ENCODE peak calls at places on chromosomes 11 and 22, in nine cellular contexts. Z is body of pancreas, C is ovary, W is K562, R is adrenal gland, T is uterus, I is upper lobe of left lung, A is A549, X is GM12878. E is an unnamed sample.

GRCh38 chr11:17753153-17753552 is 18.6 kb downstream of the KCNC1 start:
- DNase-seq in X (no peak), C (no peak), A (no peak), T (no peak), R (no peak), I (no peak), Z (no peak), W (no peak), E (no peak)

GRCh38 chr11:69135420-69136363 is 20.0 kb upstream of the SMIM38 start:
- DNase-seq in T (no peak), C (no peak), R (no peak), W (no peak), I (no peak), Z (no peak), A (no peak), X (no peak), E (no peak)

GRCh38 chr11:85619497-85619896 is 7.6 kb downstream of the DLG2 start:
- DNase-seq in I (peak; percentile 73), C (no peak), A (no peak), X (no peak), R (peak; percentile 49), T (no peak), W (no peak), Z (no peak), E (no peak)

GRCh38 chr22:35411112-35411511 is 11.2 kb downstream of the MCM5 start:
- DNase-seq in R (no peak), Z (no peak), C (no peak), T (no peak), X (peak; percentile 67), W (no peak), A (no peak), I (peak; percentile 32), E (no peak)

GRCh38 chr11:75554258-75555022 is 7.6 kb upstream of the SERPINH1 start:
- DNase-seq in A (no peak), R (peak; percentile 87), X (no peak), Z (peak; percentile 60), T (peak; percentile 99), C (peak; percentile 98), I (peak; percentile 65), W (peak; percentile 81), E (peak; percentile 70)

GRCh38 chr11:101034076-101034475 is 95.5 kb downstream of the PGR start:
- DNase-seq in X (no peak), W (no peak), A (no peak), C (peak; percentile 86), I (peak; percentile 24), R (peak; percentile 43), Z (peak; percentile 46), T (peak; percentile 85), E (peak; percentile 30)

GRCh38 chr22:40247976-40248375 is 70.3 kb downstream of the TNRC6B start:
- DNase-seq in W (no peak), C (no peak), Z (no peak), A (no peak), X (no peak), T (no peak), I (peak; percentile 49), R (no peak), E (no peak)

GRCh38 chr11:122803306-122803705 is 35.0 kb upstream of the CRTAM start:
- DNase-seq in A (no peak), C (no peak), X (no peak), T (no peak), Z (no peak), W (no peak), I (no peak), R (no peak), E (peak; percentile 22)

GRCh38 chr11:33655842-33656600 is 44.6 kb downstream of the C11orf91 start:
- DNase-seq in A (no peak), W (no peak), I (no peak), Z (no peak), T (no peak), C (no peak), R (no peak), X (peak; percentile 53), E (no peak)

GRCh38 chr11:67572747-67573419 is 10.7 kb upstream of the GSTP1 start:
- DNase-seq in I (peak; percentile 85), A (peak; percentile 81), R (peak; percentile 69), C (no peak), Z (peak; percentile 85), X (no peak), W (peak; percentile 64), T (no peak), E (peak; percentile 59)

GRCh38 chr11:75820636-75821035 is 5.6 kb downstream of the UVRAG start:
- DNase-seq in Z (no peak), W (no peak), C (no peak), R (peak; percentile 70), A (no peak), X (no peak), I (peak; percentile 38), T (no peak), E (no peak)

GRCh38 chr22:33807465-33807864 is 112.8 kb downstream of the LARGE1 start:
- DNase-seq in C (no peak), A (no peak), X (no peak), R (no peak), W (no peak), T (no peak), I (no peak), Z (no peak), E (no peak)

GRCh38 chr22:20472629-20473442 is 22.8 kb downstream of the KLHL22 start:
- DNase-seq in W (no peak), C (no peak), I (no peak), A (no peak), R (no peak), T (no peak), Z (no peak), X (no peak), E (no peak)

DNA sequence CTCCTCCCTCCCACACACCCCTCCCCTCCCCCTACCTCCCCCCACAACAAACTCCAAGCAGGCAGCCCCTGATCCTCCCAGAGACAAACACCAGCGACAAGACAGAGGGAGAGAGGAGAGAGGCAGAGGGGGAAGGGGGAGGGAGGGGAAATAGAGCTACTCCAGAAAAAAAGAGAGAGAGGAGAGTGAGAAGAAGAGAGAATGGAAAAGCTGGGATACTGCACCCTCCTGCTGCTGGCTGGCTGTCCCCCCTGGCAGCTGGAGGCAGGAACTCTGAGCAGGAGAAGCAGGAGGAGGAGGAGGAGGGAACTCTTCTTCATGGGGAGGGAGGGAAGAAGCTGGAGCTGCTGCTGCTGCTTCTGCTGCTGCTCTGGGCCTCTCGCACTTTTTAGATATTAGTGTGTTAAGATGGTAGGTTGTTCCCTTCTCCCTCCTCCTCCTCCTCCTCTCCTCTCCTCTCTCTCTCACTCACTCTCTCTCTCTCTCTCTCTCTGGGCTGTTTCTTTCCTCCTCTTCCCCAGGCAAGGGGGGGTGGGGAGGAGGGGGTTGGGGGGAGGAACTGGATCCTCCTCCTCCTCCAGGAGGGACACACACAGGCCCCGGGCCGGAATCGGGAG is 435 bp downstream of the PHF21A start:
- DNase-seq in T (peak; percentile 52), C (peak; percentile 55), I (peak; percentile 45), R (peak; percentile 57), Z (peak; percentile 44), W (peak; percentile 34), X (no peak), A (no peak), E (no peak)
- TF ChIP-seq POLR2A in T (no peak), C (no peak), I (no peak), R (no peak), Z (peak; percentile 58), W (peak; percentile 67), X (no peak), A (peak; percentile 38), E (no peak)

GRCh38 chr11:118042126-118042525 is 34.8 kb upstream of the TMPRSS4 start:
- DNase-seq in T (no peak), Z (no peak), X (no peak), I (no peak), W (no peak), A (no peak), C (no peak), R (no peak), E (no peak)
- H3K4me1 ChIP-seq in T (no peaks in the 10 kb centered on the region), Z (no peaks in the 10 kb centered on the region), X (peaks cover 13% of the 10 kb centered on the region), I (no peaks in the 10 kb centered on the region), W (peaks cover 9% of the 10 kb centered on the region), A (peaks cover 4% of the 10 kb centered on the region), C (no peaks in the 10 kb centered on the region), R (no peaks in the 10 kb centered on the region), E (no peaks in the 10 kb centered on the region)

DNA sequence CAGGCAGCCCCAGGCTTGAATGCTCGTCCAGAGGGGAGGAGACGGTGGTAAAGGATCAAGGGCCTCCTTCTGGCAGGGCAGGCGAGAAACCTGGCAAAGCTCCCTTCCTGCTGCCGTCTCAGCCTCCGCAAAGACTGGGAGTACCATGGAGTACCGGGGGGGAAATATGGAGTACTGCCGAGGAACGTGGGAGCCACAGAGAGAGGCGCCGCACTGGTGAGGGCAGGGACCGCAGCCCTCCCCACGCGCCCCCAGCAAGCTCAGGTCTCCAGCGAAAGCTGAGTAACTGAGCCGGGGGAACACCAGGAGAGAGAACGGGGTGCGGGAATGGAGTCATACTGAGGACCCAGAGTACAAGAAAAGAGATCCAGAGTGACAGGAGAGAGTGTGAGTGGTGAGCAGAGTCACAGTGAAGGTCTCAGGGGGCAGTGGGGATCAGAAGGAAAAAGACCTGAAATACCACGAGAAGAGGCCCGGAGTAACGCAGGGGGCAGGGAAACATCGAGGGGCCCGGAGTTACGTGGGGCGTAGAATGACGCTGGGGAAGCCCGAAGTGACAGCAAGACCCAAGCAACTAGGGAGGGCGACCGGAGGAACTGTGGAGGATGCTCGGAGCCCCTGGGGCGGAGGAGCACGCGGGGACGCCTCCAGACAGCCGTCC is 740 bp downstream of the EML3 start:
- DNase-seq in W (peak; percentile 53), X (no peak), R (peak; percentile 59), I (peak; percentile 53), Z (peak; percentile 51), T (peak; percentile 74), C (peak; percentile 78), A (peak; percentile 48), E (no peak)
- TF ChIP-seq POLR2A in W (peak; percentile 70), X (peak; percentile 12), R (no peak), I (no peak), Z (no peak), T (peak; percentile 9), C (no peak), A (no peak), E (no peak)

DNA sequence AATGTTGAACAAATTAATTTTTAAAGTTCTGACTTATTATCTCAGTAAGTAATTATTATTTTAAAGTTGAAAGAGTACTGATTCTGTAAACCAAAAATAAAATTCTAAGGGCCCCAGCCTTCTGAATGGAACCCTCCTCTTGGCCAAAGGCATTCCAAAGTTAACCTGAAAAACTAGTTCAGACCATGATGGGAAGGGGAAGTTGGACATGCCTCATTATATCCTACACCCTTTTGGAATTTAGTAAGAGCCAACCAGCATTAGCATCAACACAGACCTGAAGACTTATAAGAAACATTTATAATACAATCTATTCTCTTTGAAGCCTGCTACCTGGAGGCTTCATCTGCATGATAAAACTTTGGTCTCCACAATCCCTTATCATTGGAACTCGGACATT is 18.9 kb downstream of the LGR4 start:
- DNase-seq in W (no peak), Z (no peak), C (no peak), T (no peak), X (no peak), A (no peak), R (no peak), I (no peak), E (no peak)
- H3K4me1 ChIP-seq in W (no peaks in the 10 kb centered on the region), Z (peaks cover 91% of the 10 kb centered on the region), C (peaks cover 5% of the 10 kb centered on the region), T (no peaks in the 10 kb centered on the region), X (no peaks in the 10 kb centered on the region), A (peaks cover 86% of the 10 kb centered on the region), R (peaks cover 27% of the 10 kb centered on the region), I (no peaks in the 10 kb centered on the region), E (no peaks in the 10 kb centered on the region)

GRCh38 chr22:36481393-36482168 is at the start of gene TXN2:
- DNase-seq in R (peak; percentile 98), T (peak; percentile 96), Z (peak; percentile 99), I (peak; percentile 97), C (peak; percentile 98), W (peak; percentile 90), A (peak; percentile 94), X (peak; percentile 82), E (peak; percentile 96)
- TF ChIP-seq POLR2A in R (peak; percentile 85), T (peak; percentile 78), Z (peak; percentile 93), I (peak; percentile 82), C (peak; percentile 81), W (peak; percentile 92), A (peak; percentile 66), X (peak; percentile 99), E (peak; percentile 64)